ENCODE peak calls at places on chromosomes 7 and 10, in ten cellular contexts. P is brain microvascular endothelial cell, K is psoas muscle, Q is transverse colon, X is gastrocnemius medialis, N is SK-N-SH, S is AG04450, Y is left ventricle myocardium inferior, C is dorsolateral prefrontal cortex, G is heart right ventricle. M is an unnamed sample.

GRCh38 chr7:69078997-69079769 is 519.1 kb upstream of the AUTS2 start:
- DNase-seq in P (no peak), K (no peak), Q (peak; percentile 7), X (peak; percentile 15), N (no peak), S (no peak), Y (no peak), C (peak; percentile 43), G (no peak), M (no peak)

GRCh38 chr7:100679129-100679926 is 5.8 kb downstream of the GNB2 start:
- DNase-seq in P (no peak), K (no peak), Q (peak; percentile 11), X (no peak), N (peak; percentile 71), S (no peak), Y (no peak), C (no peak), G (no peak), M (no peak)

GRCh38 chr7:85522070-85522469 is 335.2 kb upstream of the SEMA3D start:
- DNase-seq in P (no peak), K (no peak), Q (no peak), X (no peak), N (no peak), S (no peak), Y (no peak), C (no peak), G (no peak), M (no peak)

GRCh38 chr10:33616921-33617320 is 282.5 kb upstream of the NRP1 start:
- DNase-seq in P (no peak), K (no peak), Q (no peak), X (no peak), N (no peak), S (no peak), Y (no peak), C (no peak), G (no peak), M (no peak)

GRCh38 chr7:34756691-34757090 is 98.7 kb downstream of the NPSR1 start:
- DNase-seq in P (no peak), K (no peak), Q (no peak), X (no peak), N (no peak), S (no peak), Y (no peak), C (no peak), G (no peak), M (no peak)

GRCh38 chr10:8323443-8324054 is 269.1 kb downstream of the GATA3 start:
- DNase-seq in P (no peak), K (no peak), Q (no peak), X (no peak), N (no peak), S (no peak), Y (no peak), C (no peak), G (no peak), M (no peak)

GRCh38 chr10:58641095-58641531 is 128.4 kb downstream of the BICC1 start:
- DNase-seq in P (peak; percentile 96), K (no peak), Q (no peak), X (no peak), N (peak; percentile 20), S (peak; percentile 87), Y (no peak), C (no peak), G (no peak), M (no peak)

GRCh38 chr10:132321726-132322125 is 10.3 kb upstream of the LRRC27 start:
- DNase-seq in P (no peak), K (no peak), Q (no peak), X (no peak), N (no peak), S (no peak), Y (no peak), C (no peak), G (no peak), M (no peak)

GRCh38 chr7:23389701-23390100 is 80.6 kb downstream of the IGF2BP3 start:
- DNase-seq in P (no peak), K (no peak), Q (no peak), X (no peak), N (no peak), S (no peak), Y (no peak), C (no peak), G (no peak), M (no peak)

GRCh38 chr10:132470306-132471124 is 67.1 kb upstream of the INPP5A start:
- DNase-seq in P (no peak), K (peak; percentile 37), Q (peak; percentile 6), X (no peak), N (no peak), S (no peak), Y (peak; percentile 6), C (no peak), G (no peak), M (no peak)

GRCh38 chr7:41994746-41995110 is 242.3 kb downstream of the GLI3 start:
- DNase-seq in P (no peak), K (no peak), Q (no peak), X (no peak), N (no peak), S (no peak), Y (no peak), C (no peak), G (no peak), M (no peak)

GRCh38 chr7:55307123-55307916 is 57.8 kb upstream of the LANCL2 start:
- DNase-seq in P (peak; percentile 17), K (no peak), Q (no peak), X (no peak), N (no peak), S (no peak), Y (no peak), C (no peak), G (no peak), M (no peak)

GRCh38 chr7:116524609-116525297 is at the start of gene CAV1:
- DNase-seq in P (peak; percentile 94), K (peak; percentile 89), Q (peak; percentile 79), X (peak; percentile 54), N (peak; percentile 60), S (peak; percentile 81), Y (peak; percentile 93), C (peak; percentile 46), G (peak; percentile 91), M (peak; percentile 88)

GRCh38 chr7:116524221-116524608 is 621 bp upstream of the CAV1 start:
- DNase-seq in P (no peak), K (no peak), Q (no peak), X (no peak), N (no peak), S (no peak), Y (no peak), C (no peak), G (no peak), M (no peak)

GRCh38 chr7:116525298-116525912 is 569 bp downstream of the CAV1 start:
- DNase-seq in P (no peak), K (peak; percentile 64), Q (peak; percentile 43), X (no peak), N (peak; percentile 49), S (no peak), Y (peak; percentile 63), C (no peak), G (peak; percentile 58), M (no peak)

GRCh38 chr7:116521046-116521664 is 3.7 kb upstream of the CAV1 start:
- DNase-seq in P (no peak), K (no peak), Q (no peak), X (no peak), N (no peak), S (no peak), Y (no peak), C (no peak), G (no peak), M (no peak)

DNA sequence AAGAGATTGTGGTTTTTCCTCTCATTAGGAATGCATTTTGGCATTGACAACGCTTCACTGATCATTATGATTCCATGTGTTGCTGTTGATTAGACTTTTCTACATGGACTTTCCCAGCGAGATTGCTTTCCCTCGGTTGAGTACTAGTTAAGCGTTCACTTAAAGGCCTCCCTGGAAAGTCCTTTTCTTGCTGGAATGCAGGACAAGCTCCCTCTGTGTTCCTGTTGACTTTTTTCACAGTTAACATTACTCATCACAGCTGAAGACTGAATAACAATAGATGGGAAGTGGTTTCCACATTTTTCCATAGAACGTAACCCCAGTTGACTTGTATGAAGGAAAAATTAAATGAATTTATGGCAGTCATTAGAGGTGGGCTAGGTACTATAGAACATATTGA is 2.6 kb upstream of the CAV1 start:
- DNase-seq in P (peak; percentile 76), K (no peak), Q (no peak), X (no peak), N (no peak), S (no peak), Y (no peak), C (no peak), G (no peak), M (no peak)
- H3K27ac ChIP-seq in P (peak overlapping the region; percentile 36), K (peak overlapping the region; percentile 61), Q (no peak overlapping the region), X (peak overlapping the region; percentile 83), N (peak overlapping the region; percentile 84), S (no peak overlapping the region), Y (peak overlapping the region; percentile 98), C (no peak overlapping the region), G (peak overlapping the region; percentile 28), M (peak overlapping the region; percentile 31)

GRCh38 chr7:139658919-139659675 is 118.7 kb downstream of the HIPK2 start:
- DNase-seq in P (no peak), K (no peak), Q (no peak), X (no peak), N (no peak), S (no peak), Y (no peak), C (peak; percentile 61), G (no peak), M (no peak)
- H3K27ac ChIP-seq in P (no peak overlapping the region), K (no peak overlapping the region), Q (no peak overlapping the region), X (peak overlapping the region; percentile 59), N (no peak overlapping the region), S (no peak overlapping the region), Y (peak overlapping the region; percentile 83), C (peak overlapping the region; percentile 91), G (peak overlapping the region; percentile 47), M (peak overlapping the region; percentile 82)

DNA sequence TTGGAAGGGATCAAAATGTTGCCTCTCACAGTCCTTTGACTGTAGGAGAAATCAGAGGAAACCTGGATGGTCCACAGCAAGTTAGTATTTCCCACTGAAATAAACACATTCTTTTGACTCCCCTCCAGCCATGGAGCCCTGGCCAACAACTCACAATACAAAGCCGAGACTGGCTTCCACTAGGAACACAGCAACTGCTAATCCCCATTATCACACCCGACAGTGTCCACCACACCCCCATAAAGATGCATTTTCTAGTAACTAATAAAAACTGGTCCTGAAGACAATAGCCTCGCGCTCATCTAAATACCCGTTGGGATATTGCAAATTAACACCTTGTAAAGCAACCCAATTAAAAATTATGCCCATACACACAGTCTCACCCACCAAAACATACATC is 768 bp upstream of the MACROH2A2 start:
- DNase-seq in P (no peak), K (no peak), Q (no peak), X (no peak), N (no peak), S (no peak), Y (no peak), C (no peak), G (no peak), M (no peak)
- H3K27ac ChIP-seq in P (no peak overlapping the region), K (no peak overlapping the region), Q (no peak overlapping the region), X (no peak overlapping the region), N (peak overlapping the region; percentile 92), S (no peak overlapping the region), Y (no peak overlapping the region), C (no peak overlapping the region), G (no peak overlapping the region), M (no peak overlapping the region)

DNA sequence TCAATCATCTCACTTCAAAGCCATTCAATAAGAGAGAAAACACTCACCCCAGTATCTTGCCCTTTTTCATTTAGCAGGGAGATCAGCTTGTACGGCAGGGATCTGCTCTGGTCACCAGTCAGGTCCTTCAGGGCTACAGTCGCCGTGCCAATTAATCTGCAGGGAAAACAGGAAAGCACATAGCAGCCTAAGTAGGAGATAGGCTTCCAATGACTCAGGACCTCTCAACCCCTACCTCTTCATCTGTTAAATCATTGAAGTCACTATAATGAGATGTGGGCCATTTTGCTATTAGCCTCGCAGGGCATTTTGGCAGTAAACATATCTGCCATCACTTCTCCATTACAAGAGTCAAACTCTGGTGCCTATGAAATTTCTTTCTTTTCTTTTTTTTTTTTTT is 50.8 kb downstream of the MYOF start:
- DNase-seq in P (no peak), K (no peak), Q (no peak), X (no peak), N (no peak), S (no peak), Y (no peak), C (no peak), G (no peak), M (no peak)
- H3K27ac ChIP-seq in P (no peak overlapping the region), K (no peak overlapping the region), Q (no peak overlapping the region), X (no peak overlapping the region), N (no peak overlapping the region), S (no peak overlapping the region), Y (peak overlapping the region; percentile 97), C (no peak overlapping the region), G (no peak overlapping the region), M (no peak overlapping the region)

M was measured in right atrium auricular region.